ENCODE peak calls at places on chromosomes 16 and 17, in six cellular contexts. G is Peyer's patch, Y is uterus, V is left lung, B is ascending aorta, X is endodermal cell. Q is an unnamed sample.

GRCh38 chr17:31413871-31414589 is 22.6 kb downstream of the RAB11FIP4 start:
- DNase-seq in Y (no peak), V (no peak), X (no peak), G (no peak), B (no peak), Q (no peak)

GRCh38 chr17:41360291-41360995 is 9.2 kb downstream of the KRT33B start:
- DNase-seq in G (no peak), V (no peak), Y (no peak), B (no peak), X (peak), Q (no peak)

GRCh38 chr16:56682703-56683397 is 580 bp downstream of the MT1X start:
- DNase-seq in X (peak), G (no peak), Y (peak), V (no peak), B (no peak), Q (no peak)

GRCh38 chr17:53166736-53167135 is 656.0 kb upstream of the KIF2B start:
- DNase-seq in X (no peak), G (no peak), Y (no peak), B (no peak), V (no peak), Q (no peak)

GRCh38 chr17:82882715-82883446 is 43.1 kb upstream of the ZNF750 start:
- DNase-seq in X (no peak), B (no peak), Y (no peak), V (peak), G (no peak), Q (peak)

GRCh38 chr16:65415460-65415859 is 293.6 kb upstream of the CDH11 start:
- DNase-seq in Y (no peak), B (no peak), V (no peak), X (no peak), G (no peak), Q (no peak)

GRCh38 chr17:10471853-10472252 is 2.5 kb upstream of the MYH4 start:
- DNase-seq in V (no peak), Y (no peak), X (no peak), G (no peak), B (no peak), Q (no peak)

GRCh38 chr17:41392278-41392677 is 5.1 kb downstream of the KRT31 start:
- DNase-seq in B (no peak), Y (no peak), G (no peak), V (no peak), X (peak), Q (no peak)

GRCh38 chr16:2429771-2430663 is 770 bp downstream of the CCNF start:
- DNase-seq in X (peak), V (no peak), G (no peak), Y (no peak), B (no peak), Q (no peak)

GRCh38 chr17:17516315-17516930 is 20.2 kb upstream of the RASD1 start:
- DNase-seq in V (no peak), G (no peak), Y (no peak), X (no peak), B (no peak), Q (no peak)

GRCh38 chr16:47664653-47665325 is 203.7 kb downstream of the PHKB start:
- DNase-seq in V (no peak), X (no peak), Y (no peak), G (peak), B (no peak), Q (no peak)

GRCh38 chr17:68460715-68461114 is 3.4 kb upstream of the WIPI1 start:
- DNase-seq in X (no peak), B (no peak), G (no peak), Y (no peak), V (no peak), Q (no peak)

GRCh38 chr16:85799497-85800320 is at the start of the genes COX4I1 and EMC8:
- DNase-seq in V (peak), X (peak), G (peak), Y (peak), B (peak), Q (peak)

GRCh38 chr16:85798283-85798776 is 1.0 kb downstream of the EMC8 start:
- DNase-seq in G (no peak), B (no peak), Y (no peak), V (no peak), X (peak), Q (no peak)

GRCh38 chr16:85800321-85800669 is 800 bp downstream of the COX4I1 start:
- DNase-seq in Y (no peak), B (no peak), G (no peak), X (no peak), V (no peak), Q (peak)

GRCh38 chr16:85796599-85796998 is 2.7 kb downstream of the EMC8 start:
- DNase-seq in Y (no peak), X (no peak), B (no peak), G (no peak), V (no peak), Q (no peak)

DNA sequence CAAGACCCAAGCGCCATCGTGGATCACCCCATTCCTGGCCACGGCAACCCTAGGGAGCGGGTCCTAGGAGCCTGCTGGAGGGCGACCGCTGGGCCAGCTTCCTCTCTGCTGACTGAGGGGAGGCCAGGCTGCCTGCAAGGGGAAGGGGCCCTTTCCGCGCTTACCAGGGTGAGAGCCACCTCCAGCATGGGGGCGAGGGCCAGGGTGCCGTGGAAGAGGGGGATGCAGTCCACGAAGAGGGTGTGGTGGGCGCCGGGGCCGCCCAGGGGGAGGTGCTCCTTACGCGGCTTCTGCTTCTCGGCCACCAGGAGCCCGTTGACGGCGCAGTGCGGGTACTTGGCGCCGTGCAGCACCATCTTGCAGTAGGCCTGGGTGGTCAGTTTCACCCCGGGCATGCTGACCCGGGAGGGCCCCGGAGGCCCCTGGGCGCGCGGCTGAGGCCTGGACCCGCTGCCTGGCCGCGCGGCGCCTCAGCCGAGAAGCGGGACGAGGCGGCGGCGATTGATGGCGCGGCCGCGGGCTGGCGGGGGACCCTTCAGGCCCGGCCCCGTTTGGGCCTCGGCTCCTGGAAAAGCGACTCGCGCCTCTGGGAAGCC is 345 bp downstream of the EMC8 start:
- DNase-seq in B (no peak), G (no peak), V (peak), X (peak), Y (no peak), Q (no peak)
- H3K27ac ChIP-seq in B (peak), G (peak), V (peak), X (peak), Y (peak), Q (peak)

GRCh38 chr16:68645494-68646388 is 631 bp downstream of the CDH3 start:
- DNase-seq in B (no peak), G (no peak), V (no peak), Y (peak), X (peak), Q (no peak)
- H3K4me3 ChIP-seq in B (no peak), G (peak), V (peak), Y (peak), X (peak), Q (no peak)

GRCh38 chr17:77750427-77751043 is 208.0 kb upstream of the TNRC6C start:
- DNase-seq in X (peak), Y (no peak), G (no peak), B (peak), V (no peak), Q (no peak)
- H3K27ac ChIP-seq in X (no peak), Y (no peak), G (no peak), B (no peak), V (no peak), Q (no peak)

GRCh38 chr17:81002409-81003361 is 11.0 kb downstream of the CHMP6 start:
- DNase-seq in Y (peak), V (no peak), G (peak), X (no peak), B (no peak), Q (no peak)

GRCh38 chr17:81002013-81002384 is 10.4 kb downstream of the CHMP6 start:
- DNase-seq in G (peak), B (no peak), V (no peak), X (no peak), Y (no peak), Q (no peak)

GRCh38 chr17:81003711-81004335 is 12.2 kb downstream of the CHMP6 start:
- DNase-seq in B (no peak), Y (peak), X (no peak), G (peak), V (no peak), Q (no peak)

GRCh38 chr17:81008140-81008539 is 16.5 kb downstream of the CHMP6 start:
- DNase-seq in B (no peak), V (no peak), G (no peak), Y (no peak), X (no peak), Q (no peak)

DNA sequence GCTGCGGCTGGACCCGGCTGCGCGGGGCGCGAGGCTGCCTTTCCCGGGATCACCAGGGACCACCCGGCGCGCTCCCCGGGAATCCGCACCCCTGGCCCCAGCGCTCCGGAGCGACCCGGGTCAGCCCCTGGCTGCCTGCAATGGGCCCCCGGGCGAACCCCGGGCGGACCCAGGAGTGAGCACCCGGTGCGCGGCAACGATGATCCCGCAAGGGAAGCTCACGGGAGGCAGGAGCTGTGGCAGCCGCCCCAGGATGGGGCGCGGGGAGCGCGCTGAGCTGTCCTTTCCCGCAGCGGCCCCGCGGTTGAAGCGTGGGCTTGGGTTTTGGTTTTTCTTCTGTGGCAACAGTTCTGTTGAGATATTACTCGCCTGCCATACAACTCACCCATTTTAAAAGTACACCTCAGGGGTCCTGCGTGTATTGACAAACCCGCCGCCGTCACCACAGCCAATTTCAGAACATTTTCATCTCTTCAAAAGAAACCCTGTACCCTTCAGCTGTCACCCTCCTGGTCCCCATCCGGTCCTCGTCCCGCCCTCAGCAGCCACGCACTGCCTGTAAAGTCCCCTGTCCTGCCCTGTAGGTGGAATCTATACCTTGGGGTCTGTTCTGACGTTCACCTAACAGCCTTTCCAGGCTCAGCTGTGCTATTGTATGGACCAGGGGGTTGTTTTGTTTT is 12.8 kb downstream of the CHMP6 start:
- DNase-seq in Y (no peak), B (no peak), X (no peak), G (peak), V (no peak), Q (no peak)
- H3K4me3 ChIP-seq in Y (no peak), B (peak), X (no peak), G (peak), V (no peak), Q (no peak)

GRCh38 chr17:40025991-40026815 is 11.0 kb downstream of the CSF3 start:
- DNase-seq in V (no peak), Y (no peak), G (no peak), B (no peak), X (no peak), Q (peak)
- H3K27ac ChIP-seq in V (peak), Y (peak), G (no peak), B (no peak), X (no peak), Q (no peak)

GRCh38 chr17:30382345-30382744 is 3.6 kb downstream of the CPD start:
- DNase-seq in Y (no peak), G (no peak), X (no peak), B (no peak), V (no peak), Q (no peak)
- H3K4me3 ChIP-seq in Y (no peak), G (no peak), X (peak), B (no peak), V (peak), Q (no peak)

DNA sequence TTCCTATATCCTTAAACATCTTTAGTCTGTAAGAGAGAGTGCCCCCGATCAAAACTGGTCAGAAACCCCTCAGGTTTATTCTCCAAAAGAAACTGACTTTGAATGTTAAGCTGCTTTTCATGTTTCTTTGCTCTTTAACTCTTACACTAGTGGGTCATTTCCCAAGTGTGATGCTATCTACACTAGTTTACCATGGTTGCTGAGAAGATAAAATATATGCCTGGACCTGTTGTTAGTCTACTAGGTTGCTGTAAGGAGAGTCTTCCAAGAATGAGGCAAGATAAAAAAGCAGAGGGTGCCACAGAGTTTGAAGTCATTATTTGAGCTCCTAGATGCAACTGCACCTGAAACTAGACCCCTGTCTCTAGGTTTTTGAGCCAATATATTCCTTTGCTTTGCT is 12.2 kb upstream of the ZKSCAN2 start:
- DNase-seq in V (no peak), Y (no peak), X (no peak), B (no peak), G (no peak), Q (no peak)
- H3K27ac ChIP-seq in V (no peak), Y (no peak), X (no peak), B (no peak), G (no peak), Q (no peak)

GRCh38 chr16:68237243-68238028 is 1.5 kb upstream of the ESRP2 start:
- DNase-seq in Y (peak), G (peak), V (peak), X (peak), B (peak), Q (peak)
- H3K4me3 ChIP-seq in Y (peak), G (peak), V (peak), X (peak), B (peak), Q (peak)

GRCh38 chr16:19014456-19014855 is 30.7 kb downstream of the TMC7 start:
- DNase-seq in V (no peak), X (peak), Y (no peak), B (no peak), G (no peak), Q (no peak)
- H3K27ac ChIP-seq in V (no peak), X (no peak), Y (no peak), B (no peak), G (no peak), Q (no peak)

Q was measured in CD8-positive, alpha-beta memory T cell.